ENCODE peak calls at places on chromosome 10, in six cellular contexts. One of them, this sample, is unnamed.

GRCh38 chr10:84075226-84076046 is 63.9 kb upstream of the GHITM start:
- DNase-seq in endothelial cell: no peak
- DNase-seq in left ventricle myocardium inferior: no peak
- DNase-seq in lower lobe of right lung: no peak
- DNase-seq in MCF 10A: no peak
- DNase-seq in AG09309: no peak
- DNase-seq in this sample: no peak

GRCh38 chr10:72068901-72069446 is 19.4 kb downstream of the SPOCK2 start:
- DNase-seq in MCF 10A: peak
- DNase-seq in lower lobe of right lung: no peak
- DNase-seq in left ventricle myocardium inferior: no peak
- DNase-seq in AG09309: no peak
- DNase-seq in endothelial cell: no peak
- DNase-seq in this sample: no peak

GRCh38 chr10:77103213-77103612 is 534.4 kb downstream of the KCNMA1 start:
- DNase-seq in endothelial cell: no peak
- DNase-seq in lower lobe of right lung: no peak
- DNase-seq in MCF 10A: no peak
- DNase-seq in left ventricle myocardium inferior: no peak
- DNase-seq in AG09309: no peak
- DNase-seq in this sample: no peak

GRCh38 chr10:62792261-62792660 is 12.3 kb upstream of the ADO start:
- DNase-seq in AG09309: no peak
- DNase-seq in left ventricle myocardium inferior: no peak
- DNase-seq in MCF 10A: no peak
- DNase-seq in lower lobe of right lung: no peak
- DNase-seq in endothelial cell: no peak
- DNase-seq in this sample: no peak

GRCh38 chr10:126654579-126654978 is 15.9 kb downstream of the C10orf90 start:
- DNase-seq in left ventricle myocardium inferior: no peak
- DNase-seq in AG09309: no peak
- DNase-seq in MCF 10A: no peak
- DNase-seq in endothelial cell: no peak
- DNase-seq in lower lobe of right lung: no peak
- DNase-seq in this sample: no peak

GRCh38 chr10:182441-183201 is 47.4 kb downstream of the ZMYND11 start:
- DNase-seq in lower lobe of right lung: no peak
- DNase-seq in endothelial cell: no peak
- DNase-seq in left ventricle myocardium inferior: no peak
- DNase-seq in AG09309: no peak
- DNase-seq in MCF 10A: no peak
- DNase-seq in this sample: no peak

GRCh38 chr10:70652761-70653657 is 19.3 kb upstream of the ADAMTS14 start:
- DNase-seq in AG09309: peak
- DNase-seq in MCF 10A: peak
- DNase-seq in left ventricle myocardium inferior: peak
- DNase-seq in lower lobe of right lung: no peak
- DNase-seq in endothelial cell: no peak
- DNase-seq in this sample: no peak

GRCh38 chr10:133159950-133160812 is at the start of gene KNDC1:
- DNase-seq in lower lobe of right lung: peak
- DNase-seq in AG09309: no peak
- DNase-seq in MCF 10A: peak
- DNase-seq in endothelial cell: peak
- DNase-seq in left ventricle myocardium inferior: no peak
- DNase-seq in this sample: peak

GRCh38 chr10:58157076-58157766 is 110.5 kb downstream of the IPMK start:
- DNase-seq in AG09309: peak
- DNase-seq in lower lobe of right lung: no peak
- DNase-seq in MCF 10A: peak
- DNase-seq in left ventricle myocardium inferior: no peak
- DNase-seq in endothelial cell: no peak
- DNase-seq in this sample: no peak

GRCh38 chr10:95278061-95278988 is 12.5 kb downstream of the PDLIM1 start:
- DNase-seq in left ventricle myocardium inferior: no peak
- DNase-seq in MCF 10A: peak
- DNase-seq in AG09309: no peak
- DNase-seq in endothelial cell: no peak
- DNase-seq in lower lobe of right lung: no peak
- DNase-seq in this sample: no peak

GRCh38 chr10:17290226-17290625 is 62.2 kb downstream of the VIM start:
- DNase-seq in AG09309: peak
- DNase-seq in lower lobe of right lung: no peak
- DNase-seq in left ventricle myocardium inferior: no peak
- DNase-seq in MCF 10A: peak
- DNase-seq in endothelial cell: no peak
- DNase-seq in this sample: no peak

GRCh38 chr10:61869772-61870520 is 31.6 kb upstream of the ARID5B start:
- DNase-seq in left ventricle myocardium inferior: no peak
- DNase-seq in MCF 10A: peak
- DNase-seq in AG09309: peak
- DNase-seq in endothelial cell: no peak
- DNase-seq in lower lobe of right lung: no peak
- DNase-seq in this sample: no peak

DNA sequence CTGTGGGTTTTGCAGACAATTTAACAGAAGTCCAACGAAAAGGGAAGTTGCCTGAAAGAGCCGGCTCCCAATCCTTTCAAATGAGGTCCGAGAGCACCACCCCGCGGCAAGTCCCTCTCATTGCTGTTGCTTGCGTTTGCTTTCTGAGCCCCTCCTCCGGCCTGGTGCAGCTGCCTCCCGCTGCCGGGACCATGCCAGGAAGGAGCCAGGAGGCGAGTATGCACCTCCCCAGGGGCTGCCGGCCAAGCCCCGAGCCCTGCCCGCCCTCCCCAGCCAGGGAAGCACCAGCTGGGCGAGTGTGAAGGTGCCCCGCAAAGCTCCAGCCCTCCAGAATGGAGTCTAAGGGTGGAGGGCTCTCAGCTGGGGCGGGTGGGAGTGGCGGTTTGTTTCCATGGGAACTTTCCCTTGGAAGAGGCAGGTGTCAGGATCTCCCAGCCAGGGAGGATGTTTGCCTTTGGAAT is 25.8 kb upstream of the PPP2R2D start:
- DNase-seq in left ventricle myocardium inferior: peak
- DNase-seq in AG09309: peak
- DNase-seq in endothelial cell: peak
- DNase-seq in lower lobe of right lung: peak
- DNase-seq in MCF 10A: peak
- DNase-seq in this sample: peak
- TF ChIP-seq CTCF in left ventricle myocardium inferior: peak
- TF ChIP-seq CTCF in AG09309: peak
- TF ChIP-seq CTCF in endothelial cell: peak
- TF ChIP-seq CTCF in lower lobe of right lung: peak
- TF ChIP-seq CTCF in MCF 10A: peak
- TF ChIP-seq CTCF in this sample: peak

GRCh38 chr10:5592070-5592469 is 67.3 kb downstream of the CALML3 start:
- DNase-seq in lower lobe of right lung: peak
- DNase-seq in MCF 10A: no peak
- DNase-seq in endothelial cell: no peak
- DNase-seq in AG09309: no peak
- DNase-seq in left ventricle myocardium inferior: no peak
- DNase-seq in this sample: peak

GRCh38 chr10:5595591-5596590 is 70.5 kb downstream of the ASB13 start:
- DNase-seq in endothelial cell: no peak
- DNase-seq in left ventricle myocardium inferior: no peak
- DNase-seq in lower lobe of right lung: peak
- DNase-seq in AG09309: peak
- DNase-seq in MCF 10A: peak
- DNase-seq in this sample: peak

GRCh38 chr10:5595095-5595494 is 70.3 kb downstream of the CALML3 start:
- DNase-seq in endothelial cell: no peak
- DNase-seq in lower lobe of right lung: no peak
- DNase-seq in MCF 10A: no peak
- DNase-seq in left ventricle myocardium inferior: no peak
- DNase-seq in AG09309: no peak
- DNase-seq in this sample: no peak

GRCh38 chr10:5596611-5597341 is 69.6 kb downstream of the ASB13 start:
- DNase-seq in AG09309: no peak
- DNase-seq in MCF 10A: peak
- DNase-seq in left ventricle myocardium inferior: no peak
- DNase-seq in endothelial cell: no peak
- DNase-seq in lower lobe of right lung: peak
- DNase-seq in this sample: peak

DNA sequence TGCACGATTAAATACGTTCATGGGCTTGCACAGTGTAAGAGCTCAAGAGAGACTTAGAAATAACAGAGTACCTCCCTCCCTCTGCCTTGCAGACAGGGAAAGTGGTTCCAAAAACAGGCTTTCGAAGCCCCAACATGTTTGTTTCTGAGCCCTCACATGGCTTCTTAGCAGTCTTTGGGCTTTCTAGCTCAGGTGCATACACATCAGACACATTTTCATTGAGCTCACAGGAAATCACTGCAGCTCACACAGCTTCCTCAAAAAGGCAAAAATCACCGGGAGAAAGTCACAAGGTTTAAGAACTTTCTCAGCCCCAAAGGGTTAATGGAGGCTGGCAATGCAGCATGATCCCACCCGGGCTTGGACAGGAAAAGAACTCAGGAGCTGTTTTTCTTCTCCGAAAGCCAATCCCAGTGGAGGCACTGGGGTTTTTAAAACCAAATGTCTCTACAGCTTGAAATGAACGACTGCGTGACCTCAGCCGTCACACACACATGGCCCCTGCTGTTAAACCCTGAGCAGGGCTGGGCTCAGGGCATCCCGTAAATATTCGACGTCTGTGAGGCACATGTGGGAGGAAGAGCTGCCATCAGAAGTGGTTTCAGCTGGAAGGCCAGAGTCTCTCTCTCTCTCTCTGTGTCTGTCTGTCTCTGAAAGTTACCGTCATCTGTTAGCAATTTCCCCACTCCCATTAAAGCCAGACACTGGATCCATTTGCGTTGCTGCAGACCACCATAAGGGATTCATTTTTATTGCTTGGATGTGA is 69.7 kb downstream of the CALML3 start:
- DNase-seq in lower lobe of right lung: peak
- DNase-seq in MCF 10A: no peak
- DNase-seq in endothelial cell: no peak
- DNase-seq in AG09309: no peak
- DNase-seq in left ventricle myocardium inferior: no peak
- DNase-seq in this sample: peak
- TF ChIP-seq CTCF in lower lobe of right lung: no peak
- TF ChIP-seq CTCF in MCF 10A: no peak
- TF ChIP-seq CTCF in endothelial cell: no peak
- TF ChIP-seq CTCF in AG09309: no peak
- TF ChIP-seq CTCF in left ventricle myocardium inferior: no peak
- TF ChIP-seq CTCF in this sample: no peak

DNA sequence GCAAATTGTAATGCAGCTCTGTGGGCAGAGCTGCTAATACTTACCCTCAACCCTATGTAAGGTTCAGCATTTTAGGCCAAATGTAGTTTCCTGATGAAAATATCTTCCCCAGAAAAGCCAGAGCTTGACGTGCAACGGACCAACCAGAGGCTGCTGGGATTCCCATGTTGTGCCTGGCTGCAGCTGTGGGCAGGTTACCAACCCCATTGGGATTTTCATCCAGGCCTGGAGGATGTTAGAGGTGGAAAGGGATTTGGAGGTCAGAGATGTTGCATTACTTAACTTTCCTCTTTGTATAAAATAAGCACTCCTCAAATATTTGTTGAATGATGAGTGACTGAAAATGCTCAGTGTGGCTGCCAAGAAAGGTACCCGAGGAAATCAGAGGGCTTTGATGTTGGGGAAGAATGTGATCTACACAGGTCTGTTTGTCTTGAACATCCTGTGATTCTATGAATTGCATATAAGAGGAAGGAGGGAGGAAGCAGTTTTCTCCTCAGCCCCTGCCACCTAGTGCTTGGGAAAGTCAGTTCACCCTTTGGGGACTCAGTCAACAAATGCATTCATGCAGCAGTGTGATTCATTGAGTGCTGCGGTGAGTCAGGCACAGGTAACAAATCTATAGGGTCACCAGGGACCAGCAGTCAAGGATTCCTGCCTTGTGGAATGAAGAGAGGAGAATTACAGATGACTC is 487.2 kb downstream of the RPS24 start:
- DNase-seq in lower lobe of right lung: no peak
- DNase-seq in MCF 10A: peak
- DNase-seq in AG09309: no peak
- DNase-seq in endothelial cell: peak
- DNase-seq in left ventricle myocardium inferior: no peak
- DNase-seq in this sample: no peak
- TF ChIP-seq CTCF in lower lobe of right lung: no peak
- TF ChIP-seq CTCF in MCF 10A: no peak
- TF ChIP-seq CTCF in AG09309: peak
- TF ChIP-seq CTCF in endothelial cell: peak
- TF ChIP-seq CTCF in left ventricle myocardium inferior: peak
- TF ChIP-seq CTCF in this sample: peak

GRCh38 chr10:8520382-8520781 is 465.9 kb downstream of the GATA3 start:
- DNase-seq in lower lobe of right lung: no peak
- DNase-seq in endothelial cell: no peak
- DNase-seq in MCF 10A: no peak
- DNase-seq in left ventricle myocardium inferior: no peak
- DNase-seq in AG09309: no peak
- DNase-seq in this sample: no peak
- TF ChIP-seq CTCF in lower lobe of right lung: no peak
- TF ChIP-seq CTCF in endothelial cell: peak
- TF ChIP-seq CTCF in MCF 10A: no peak
- TF ChIP-seq CTCF in left ventricle myocardium inferior: no peak
- TF ChIP-seq CTCF in AG09309: peak
- TF ChIP-seq CTCF in this sample: peak

GRCh38 chr10:74058071-74058470 is 60.2 kb downstream of the VCL start:
- DNase-seq in MCF 10A: no peak
- DNase-seq in AG09309: no peak
- DNase-seq in endothelial cell: no peak
- DNase-seq in left ventricle myocardium inferior: no peak
- DNase-seq in lower lobe of right lung: no peak
- DNase-seq in this sample: no peak

GRCh38 chr10:74058658-74059057 is 60.7 kb downstream of the VCL start:
- DNase-seq in lower lobe of right lung: no peak
- DNase-seq in endothelial cell: no peak
- DNase-seq in AG09309: no peak
- DNase-seq in MCF 10A: no peak
- DNase-seq in left ventricle myocardium inferior: no peak
- DNase-seq in this sample: no peak

GRCh38 chr10:74056081-74056818 is 58.3 kb downstream of the VCL start:
- DNase-seq in lower lobe of right lung: no peak
- DNase-seq in endothelial cell: no peak
- DNase-seq in MCF 10A: peak
- DNase-seq in left ventricle myocardium inferior: no peak
- DNase-seq in AG09309: no peak
- DNase-seq in this sample: no peak

GRCh38 chr10:74051729-74052342 is 53.9 kb downstream of the VCL start:
- DNase-seq in lower lobe of right lung: no peak
- DNase-seq in endothelial cell: no peak
- DNase-seq in MCF 10A: no peak
- DNase-seq in left ventricle myocardium inferior: no peak
- DNase-seq in AG09309: no peak
- DNase-seq in this sample: no peak

GRCh38 chr10:74055383-74056065 is 57.6 kb downstream of the VCL start:
- DNase-seq in left ventricle myocardium inferior: no peak
- DNase-seq in endothelial cell: no peak
- DNase-seq in lower lobe of right lung: no peak
- DNase-seq in AG09309: no peak
- DNase-seq in MCF 10A: no peak
- DNase-seq in this sample: no peak
- TF ChIP-seq CTCF in left ventricle myocardium inferior: no peak
- TF ChIP-seq CTCF in endothelial cell: no peak
- TF ChIP-seq CTCF in lower lobe of right lung: no peak
- TF ChIP-seq CTCF in AG09309: no peak
- TF ChIP-seq CTCF in MCF 10A: no peak
- TF ChIP-seq CTCF in this sample: no peak

GRCh38 chr10:69123747-69124557 is at the start of gene VPS26A:
- DNase-seq in endothelial cell: peak
- DNase-seq in lower lobe of right lung: peak
- DNase-seq in AG09309: peak
- DNase-seq in MCF 10A: peak
- DNase-seq in left ventricle myocardium inferior: peak
- DNase-seq in this sample: peak
- TF ChIP-seq CTCF in endothelial cell: no peak
- TF ChIP-seq CTCF in lower lobe of right lung: peak
- TF ChIP-seq CTCF in AG09309: no peak
- TF ChIP-seq CTCF in MCF 10A: peak
- TF ChIP-seq CTCF in left ventricle myocardium inferior: peak
- TF ChIP-seq CTCF in this sample: peak

This sample was measured in chondrocyte.